ENCODE peak calls at places on chromosome 4, in nine cellular contexts. J is foreskin fibroblast, O is GM10248, F is GM12865, L is BJ, Z is nephron progenitor cell, I is PC-3, U is lung, H is fibroblast of mammary gland. M is an unnamed sample.

GRCh38 chr4:102139932-102140331 is 205.3 kb downstream of the SLC39A8 start:
- DNase-seq in J (no peak), O (no peak), F (no peak), L (no peak), Z (no peak), I (peak; percentile 88), U (no peak), H (peak; percentile 14), M (no peak)

GRCh38 chr4:147799986-147800555 is 68.2 kb downstream of the ARHGAP10 start:
- DNase-seq in J (no peak), O (peak; percentile 74), F (peak; percentile 95), L (no peak), Z (no peak), I (no peak), U (no peak), H (no peak), M (peak; percentile 86)

GRCh38 chr4:70152088-70152487 is 1.9 kb upstream of the PRR27 start:
- DNase-seq in J (no peak), O (no peak), F (no peak), L (no peak), Z (no peak), I (no peak), U (no peak), H (no peak), M (no peak)

GRCh38 chr4:1130318-1131186 is 17.2 kb upstream of the RNF212 start:
- DNase-seq in J (peak; percentile 90), O (peak; percentile 76), F (peak; percentile 88), L (peak; percentile 22), Z (peak; percentile 74), I (peak; percentile 88), U (peak; percentile 76), H (peak; percentile 79), M (peak; percentile 72)

GRCh38 chr4:72326692-72327632 is 242.1 kb downstream of the ADAMTS3 start:
- DNase-seq in J (peak; percentile 52), O (peak; percentile 4), F (peak; percentile 33), L (no peak), Z (no peak), I (peak; percentile 83), U (no peak), H (peak; percentile 57), M (no peak)

GRCh38 chr4:158255727-158256324 is 45.5 kb downstream of the TMEM144 start:
- DNase-seq in J (peak; percentile 74), O (no peak), F (peak; percentile 20), L (no peak), Z (no peak), I (peak; percentile 64), U (no peak), H (peak; percentile 68), M (no peak)

GRCh38 chr4:24053906-24054305 is 164.1 kb upstream of the PPARGC1A start:
- DNase-seq in J (peak; percentile 39), O (no peak), F (no peak), L (no peak), Z (no peak), I (no peak), U (no peak), H (no peak), M (no peak)

GRCh38 chr4:187172340-187172761 is 448.7 kb upstream of the FAT1 start:
- DNase-seq in J (peak; percentile 87), O (no peak), F (no peak), L (peak; percentile 85), Z (no peak), I (peak; percentile 71), U (no peak), H (peak; percentile 78), M (no peak)

GRCh38 chr4:7936963-7937362 is 2.7 kb downstream of the AFAP1 start:
- DNase-seq in J (no peak), O (no peak), F (no peak), L (no peak), Z (no peak), I (no peak), U (no peak), H (no peak), M (no peak)

GRCh38 chr4:163048447-163048846 is 118.2 kb downstream of the NAF1 start:
- DNase-seq in J (peak; percentile 2), O (peak; percentile 32), F (peak; percentile 47), L (no peak), Z (peak; percentile 15), I (peak; percentile 51), U (no peak), H (peak; percentile 32), M (peak; percentile 15)

GRCh38 chr4:153468587-153468986 is 2.4 kb downstream of the TMEM131L start:
- DNase-seq in J (peak; percentile 10), O (no peak), F (peak; percentile 93), L (no peak), Z (no peak), I (no peak), U (no peak), H (no peak), M (peak; percentile 59)

DNA sequence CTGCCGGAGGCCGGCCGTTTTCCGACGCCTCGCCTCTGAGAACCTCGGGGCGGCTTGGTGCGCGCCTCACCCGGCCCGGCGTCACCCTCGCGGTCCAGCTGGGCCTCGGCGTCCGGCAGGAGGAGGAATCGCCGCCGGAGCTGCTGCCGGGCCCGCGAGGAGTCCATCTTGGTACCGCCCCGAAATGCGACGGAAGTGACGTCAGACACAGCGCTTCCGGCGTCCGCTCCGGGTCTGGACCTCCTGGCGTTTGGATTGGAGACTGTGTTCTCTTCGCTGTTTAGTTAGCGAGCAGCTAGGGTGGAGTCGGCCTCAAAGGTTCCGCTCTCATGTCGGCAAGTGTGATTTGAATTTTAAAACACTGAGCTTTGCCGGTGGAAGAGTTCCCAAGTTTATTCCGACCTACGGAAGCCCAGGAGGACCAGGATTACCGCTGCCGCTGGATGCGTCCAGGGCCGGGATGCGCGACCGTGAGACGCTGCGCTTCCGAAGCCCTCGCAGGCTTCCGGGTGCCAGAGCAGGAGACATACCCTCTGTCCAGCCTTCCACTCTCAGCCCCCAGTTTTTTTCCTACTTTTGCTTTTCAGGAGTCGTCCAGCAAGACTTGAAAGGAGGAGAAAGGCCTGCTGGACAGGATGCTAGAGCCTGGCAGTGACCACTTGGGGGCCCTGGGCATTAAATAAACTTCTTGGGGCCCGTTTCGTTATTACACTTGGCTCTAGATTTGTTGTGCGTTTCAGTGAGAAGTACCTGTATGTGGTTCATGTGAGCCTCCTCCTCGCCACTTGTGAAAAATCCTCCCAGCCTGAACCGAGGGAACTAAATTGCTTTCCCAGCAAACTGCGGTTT is at the start of gene TMEM128:
- DNase-seq in J (peak; percentile 96), O (peak; percentile 97), F (peak; percentile 95), L (peak; percentile 47), Z (peak; percentile 93), I (peak; percentile 88), U (peak; percentile 94), H (peak; percentile 92), M (peak; percentile 95)
- TF ChIP-seq CTCF in J (peak; percentile 20), O (no peak), F (no peak), L (peak; percentile 39), Z (no peak), I (no peak), U (no peak), H (no peak), M (peak; percentile 16)

GRCh38 chr4:109801099-109801789 is 555 bp downstream of the CFI start:
- DNase-seq in J (no peak), O (no peak), F (no peak), L (no peak), Z (no peak), I (no peak), U (no peak), H (no peak), M (no peak)

GRCh38 chr4:109798866-109799265 is 2.9 kb downstream of the CFI start:
- DNase-seq in J (no peak), O (no peak), F (no peak), L (no peak), Z (no peak), I (no peak), U (no peak), H (no peak), M (no peak)

GRCh38 chr4:109801895-109802319 is at the start of gene CFI:
- DNase-seq in J (peak; percentile 45), O (no peak), F (no peak), L (peak; percentile 30), Z (no peak), I (no peak), U (no peak), H (peak; percentile 72), M (no peak)

GRCh38 chr4:109809657-109810056 is 5.9 kb upstream of the GAR1 start:
- DNase-seq in J (no peak), O (no peak), F (no peak), L (no peak), Z (no peak), I (no peak), U (no peak), H (no peak), M (no peak)

DNA sequence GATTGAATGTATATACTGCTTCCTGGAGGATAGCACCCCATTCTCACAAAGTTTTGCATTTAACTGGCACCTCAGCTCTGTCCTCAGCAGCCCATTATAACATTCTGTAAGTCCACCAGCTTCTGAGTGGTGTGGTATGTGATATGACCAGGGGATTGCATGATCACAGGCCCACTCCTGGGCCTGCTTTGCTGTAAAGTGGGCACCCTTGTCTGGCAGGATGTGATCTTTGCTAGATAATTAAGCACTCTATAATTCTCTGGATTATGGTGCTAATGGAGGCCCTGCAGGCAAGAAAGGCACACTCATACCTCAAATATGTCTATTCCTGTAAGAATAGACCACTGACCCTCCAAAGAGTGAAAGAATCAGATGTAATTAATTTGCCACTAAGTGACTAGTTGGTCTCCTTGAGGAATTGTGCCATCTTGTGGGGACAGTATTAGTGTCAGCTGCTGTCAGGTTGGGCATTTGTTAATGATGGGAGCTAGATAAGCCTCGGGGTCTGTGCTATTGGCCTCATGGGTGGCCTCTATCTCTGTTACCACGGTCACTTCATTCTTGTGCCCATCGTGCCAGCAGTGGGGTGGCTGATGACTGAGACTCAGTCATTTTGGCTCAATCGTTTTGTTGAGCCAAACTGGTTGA is 2.2 kb upstream of the CFI start:
- DNase-seq in J (peak; percentile 64), O (peak; percentile 43), F (peak; percentile 66), L (no peak), Z (no peak), I (peak; percentile 58), U (no peak), H (peak; percentile 55), M (peak; percentile 34)
- TF ChIP-seq CTCF in J (peak; percentile 46), O (peak; percentile 50), F (peak; percentile 51), L (peak; percentile 49), Z (peak; percentile 23), I (peak; percentile 68), U (no peak), H (peak; percentile 33), M (peak; percentile 27)

GRCh38 chr4:137707221-137707620 is 174.9 kb upstream of the PCDH18 start:
- DNase-seq in J (no peak), O (no peak), F (no peak), L (no peak), Z (no peak), I (no peak), U (no peak), H (no peak), M (no peak)
- TF ChIP-seq CTCF in J (no peak), O (no peak), F (no peak), L (no peak), Z (no peak), I (no peak), U (no peak), H (no peak), M (no peak)

DNA sequence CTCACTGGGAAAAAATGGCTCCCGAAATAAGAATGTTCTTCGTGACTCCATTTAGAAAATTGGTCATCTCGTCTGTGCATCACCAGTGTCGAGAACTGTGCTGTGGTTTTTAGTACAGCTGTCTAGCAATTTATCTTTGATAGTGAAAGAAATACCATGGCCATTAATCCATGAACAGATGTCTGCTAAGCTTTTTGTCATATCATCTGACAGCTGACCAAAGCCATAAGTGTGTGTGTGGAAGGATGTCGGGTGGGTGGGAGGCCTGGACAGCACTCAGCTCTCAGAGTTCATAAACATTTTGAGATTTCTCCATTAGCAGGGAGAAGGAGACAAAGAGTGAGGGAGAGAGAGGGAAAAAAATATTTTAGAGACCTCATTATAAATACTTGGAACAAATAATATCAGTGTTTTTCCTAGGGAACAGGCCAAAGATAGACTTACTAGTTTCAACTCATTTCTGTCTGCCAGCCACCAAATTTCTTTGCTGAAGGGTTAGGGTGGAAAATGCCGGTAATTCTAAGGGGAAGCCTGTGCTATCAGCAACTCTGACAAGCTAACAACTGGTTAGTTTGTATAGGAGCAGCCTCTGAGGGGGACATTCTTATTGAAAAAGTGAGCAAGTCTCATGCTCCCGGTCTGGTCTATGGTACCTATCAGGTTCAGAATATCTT is 41.7 kb upstream of the PDLIM3 start:
- DNase-seq in J (no peak), O (no peak), F (no peak), L (no peak), Z (no peak), I (no peak), U (no peak), H (no peak), M (no peak)
- TF ChIP-seq CTCF in J (no peak), O (no peak), F (no peak), L (no peak), Z (no peak), I (no peak), U (no peak), H (no peak), M (no peak)

M was measured in activated CD8-positive, alpha-beta T cell treated with anti-CD3 and anti-CD28 coated beads for 36 hours.